ENCODE peak calls at places on chromosome 20, in five cellular contexts. One of them, this sample, is unnamed.

GRCh38 chr20:43096471-43096870 is 93.2 kb downstream of the PTPRT start:
- DNase-seq in CD8-positive, alpha-beta T cell: no peak
- DNase-seq in vagina: no peak
- DNase-seq in heart right ventricle: no peak
- DNase-seq in psoas muscle: no peak
- DNase-seq in this sample: no peak

GRCh38 chr20:48905322-48905647 is 16.2 kb upstream of the ARFGEF2 start:
- DNase-seq in CD8-positive, alpha-beta T cell: no peak
- DNase-seq in vagina: no peak
- DNase-seq in psoas muscle: no peak
- DNase-seq in heart right ventricle: no peak
- DNase-seq in this sample: no peak

GRCh38 chr20:57738484-57738883 is 28.7 kb upstream of the PMEPA1 start:
- DNase-seq in heart right ventricle: no peak
- DNase-seq in vagina: no peak
- DNase-seq in psoas muscle: peak; percentile 12
- DNase-seq in CD8-positive, alpha-beta T cell: no peak
- DNase-seq in this sample: no peak

GRCh38 chr20:51752343-51752951 is 15.7 kb downstream of the ATP9A start:
- DNase-seq in CD8-positive, alpha-beta T cell: no peak
- DNase-seq in psoas muscle: no peak
- DNase-seq in vagina: no peak
- DNase-seq in heart right ventricle: no peak
- DNase-seq in this sample: no peak

GRCh38 chr20:13526551-13526950 is 112.2 kb downstream of the TASP1 start:
- DNase-seq in psoas muscle: no peak
- DNase-seq in CD8-positive, alpha-beta T cell: no peak
- DNase-seq in heart right ventricle: no peak
- DNase-seq in vagina: no peak
- DNase-seq in this sample: no peak

GRCh38 chr20:45383131-45383530 is 5.0 kb upstream of the TP53TG5 start:
- DNase-seq in heart right ventricle: no peak
- DNase-seq in CD8-positive, alpha-beta T cell: no peak
- DNase-seq in vagina: no peak
- DNase-seq in psoas muscle: no peak
- DNase-seq in this sample: no peak

GRCh38 chr20:17014217-17014616 is 212.6 kb upstream of the PCSK2 start:
- DNase-seq in CD8-positive, alpha-beta T cell: no peak
- DNase-seq in heart right ventricle: no peak
- DNase-seq in psoas muscle: no peak
- DNase-seq in vagina: no peak
- DNase-seq in this sample: no peak

GRCh38 chr20:32600681-32601237 is 15.6 kb upstream of the NOL4L start:
- DNase-seq in psoas muscle: no peak
- DNase-seq in vagina: no peak
- DNase-seq in heart right ventricle: no peak
- DNase-seq in CD8-positive, alpha-beta T cell: no peak
- DNase-seq in this sample: no peak

GRCh38 chr20:18705906-18706305 is 107.7 kb upstream of the SCP2D1 start:
- DNase-seq in psoas muscle: no peak
- DNase-seq in heart right ventricle: no peak
- DNase-seq in vagina: no peak
- DNase-seq in CD8-positive, alpha-beta T cell: no peak
- DNase-seq in this sample: no peak

GRCh38 chr20:58871533-58872102 is 19.1 kb downstream of the GNAS start:
- DNase-seq in vagina: no peak
- DNase-seq in heart right ventricle: no peak
- DNase-seq in CD8-positive, alpha-beta T cell: no peak
- DNase-seq in psoas muscle: no peak
- DNase-seq in this sample: no peak

GRCh38 chr20:41334452-41335421 is 5.9 kb upstream of the LPIN3 start:
- DNase-seq in psoas muscle: no peak
- DNase-seq in vagina: no peak
- DNase-seq in CD8-positive, alpha-beta T cell: no peak
- DNase-seq in heart right ventricle: no peak
- DNase-seq in this sample: no peak

GRCh38 chr20:2756056-2756611 is 44.3 kb downstream of the CPXM1 start:
- DNase-seq in psoas muscle: no peak
- DNase-seq in vagina: peak; percentile 80
- DNase-seq in CD8-positive, alpha-beta T cell: no peak
- DNase-seq in heart right ventricle: no peak
- DNase-seq in this sample: no peak

GRCh38 chr20:45008521-45009049 is 42.3 kb downstream of the STK4 start:
- DNase-seq in heart right ventricle: no peak
- DNase-seq in psoas muscle: no peak
- DNase-seq in CD8-positive, alpha-beta T cell: no peak
- DNase-seq in vagina: no peak
- DNase-seq in this sample: no peak

GRCh38 chr20:58433759-58434158 is 44.7 kb downstream of the VAPB start:
- DNase-seq in heart right ventricle: no peak
- DNase-seq in vagina: no peak
- DNase-seq in CD8-positive, alpha-beta T cell: no peak
- DNase-seq in psoas muscle: no peak
- DNase-seq in this sample: no peak

GRCh38 chr20:41643504-41643938 is 25.3 kb upstream of the CHD6 start:
- DNase-seq in psoas muscle: no peak
- DNase-seq in heart right ventricle: no peak
- DNase-seq in vagina: no peak
- DNase-seq in CD8-positive, alpha-beta T cell: no peak
- DNase-seq in this sample: no peak

GRCh38 chr20:26216025-26216424 is 519.4 kb upstream of the ZNF337 start:
- DNase-seq in psoas muscle: no peak
- DNase-seq in heart right ventricle: no peak
- DNase-seq in CD8-positive, alpha-beta T cell: no peak
- DNase-seq in vagina: no peak
- DNase-seq in this sample: no peak

GRCh38 chr20:62501801-62502495 is 26.2 kb upstream of the GATA5 start:
- DNase-seq in psoas muscle: no peak
- DNase-seq in CD8-positive, alpha-beta T cell: peak; percentile 11
- DNase-seq in vagina: no peak
- DNase-seq in heart right ventricle: no peak
- DNase-seq in this sample: no peak

GRCh38 chr20:55375920-55376319 is 629.4 kb downstream of the CBLN4 start:
- DNase-seq in psoas muscle: no peak
- DNase-seq in heart right ventricle: no peak
- DNase-seq in CD8-positive, alpha-beta T cell: no peak
- DNase-seq in vagina: no peak
- DNase-seq in this sample: no peak

GRCh38 chr20:18052856-18053255 is 4.9 kb downstream of the OVOL2 start:
- DNase-seq in vagina: no peak
- DNase-seq in CD8-positive, alpha-beta T cell: no peak
- DNase-seq in heart right ventricle: no peak
- DNase-seq in psoas muscle: no peak
- DNase-seq in this sample: no peak

GRCh38 chr20:37095108-37095608 is 639 bp downstream of the RBL1 start:
- DNase-seq in CD8-positive, alpha-beta T cell: peak; percentile 17
- DNase-seq in psoas muscle: no peak
- DNase-seq in heart right ventricle: no peak
- DNase-seq in vagina: no peak
- DNase-seq in this sample: no peak

GRCh38 chr20:44730441-44730840 is 15.2 kb upstream of the KCNK15 start:
- DNase-seq in CD8-positive, alpha-beta T cell: no peak
- DNase-seq in psoas muscle: no peak
- DNase-seq in heart right ventricle: no peak
- DNase-seq in vagina: no peak
- DNase-seq in this sample: no peak

GRCh38 chr20:41466836-41467619 is 100.4 kb upstream of the EMILIN3 start:
- DNase-seq in psoas muscle: no peak
- DNase-seq in CD8-positive, alpha-beta T cell: no peak
- DNase-seq in vagina: no peak
- DNase-seq in heart right ventricle: no peak
- DNase-seq in this sample: no peak

GRCh38 chr20:34873583-34874093 is 982 bp upstream of the GGT7 start:
- DNase-seq in heart right ventricle: no peak
- DNase-seq in psoas muscle: no peak
- DNase-seq in CD8-positive, alpha-beta T cell: no peak
- DNase-seq in vagina: peak; percentile 37
- DNase-seq in this sample: no peak

GRCh38 chr20:34872604-34873224 is at the start of gene GGT7:
- DNase-seq in vagina: peak; percentile 87
- DNase-seq in CD8-positive, alpha-beta T cell: peak; percentile 87
- DNase-seq in heart right ventricle: peak; percentile 86
- DNase-seq in psoas muscle: peak; percentile 92
- DNase-seq in this sample: peak; percentile 61

GRCh38 chr20:34871320-34871926 is 1.2 kb downstream of the GGT7 start:
- DNase-seq in CD8-positive, alpha-beta T cell: no peak
- DNase-seq in psoas muscle: no peak
- DNase-seq in vagina: peak; percentile 82
- DNase-seq in heart right ventricle: no peak
- DNase-seq in this sample: no peak

GRCh38 chr20:34874094-34874654 is 1.5 kb upstream of the GGT7 start:
- DNase-seq in vagina: peak; percentile 89
- DNase-seq in psoas muscle: peak; percentile 82
- DNase-seq in CD8-positive, alpha-beta T cell: peak; percentile 21
- DNase-seq in heart right ventricle: peak; percentile 53
- DNase-seq in this sample: peak; percentile 72

GRCh38 chr20:34871966-34872603 is 571 bp downstream of the GGT7 start:
- DNase-seq in heart right ventricle: no peak
- DNase-seq in vagina: peak; percentile 82
- DNase-seq in psoas muscle: no peak
- DNase-seq in CD8-positive, alpha-beta T cell: no peak
- DNase-seq in this sample: no peak
- H3K4me1 ChIP-seq in heart right ventricle: peaks cover 20% of the 10 kb centered on the region
- H3K4me1 ChIP-seq in vagina: peaks cover 45% of the 10 kb centered on the region
- H3K4me1 ChIP-seq in psoas muscle: peaks cover 12% of the 10 kb centered on the region
- H3K4me1 ChIP-seq in CD8-positive, alpha-beta T cell: peaks cover 47% of the 10 kb centered on the region
- H3K4me1 ChIP-seq in this sample: peaks cover 3% of the 10 kb centered on the region

DNA sequence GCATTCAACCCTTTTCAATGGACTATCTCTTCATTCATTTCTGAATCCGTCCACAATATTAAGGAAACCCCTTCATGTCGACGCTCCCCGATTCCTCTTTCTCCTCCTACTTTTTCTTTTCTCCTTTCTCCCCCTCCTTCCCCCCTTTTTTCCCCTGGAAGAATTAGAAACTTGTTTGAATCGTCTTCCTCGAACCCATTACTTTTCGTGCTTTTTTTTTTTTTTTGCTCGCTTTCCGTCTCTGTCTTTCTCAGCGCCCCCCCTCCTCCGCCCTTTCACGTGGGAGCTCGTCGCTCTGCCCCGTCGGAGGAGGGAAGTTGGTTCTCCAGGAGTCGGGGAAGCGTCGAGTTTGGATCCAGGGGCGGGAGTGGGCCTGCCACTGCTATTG is 2.3 kb upstream of the NKX2-2 start:
- DNase-seq in vagina: no peak
- DNase-seq in heart right ventricle: no peak
- DNase-seq in CD8-positive, alpha-beta T cell: no peak
- DNase-seq in psoas muscle: no peak
- DNase-seq in this sample: no peak
- H3K4me3 ChIP-seq in vagina: no peak overlapping the region
- H3K4me3 ChIP-seq in heart right ventricle: no peak overlapping the region
- H3K4me3 ChIP-seq in CD8-positive, alpha-beta T cell: no peak overlapping the region
- H3K4me3 ChIP-seq in psoas muscle: no peak overlapping the region
- H3K4me3 ChIP-seq in this sample: no peak overlapping the region

DNA sequence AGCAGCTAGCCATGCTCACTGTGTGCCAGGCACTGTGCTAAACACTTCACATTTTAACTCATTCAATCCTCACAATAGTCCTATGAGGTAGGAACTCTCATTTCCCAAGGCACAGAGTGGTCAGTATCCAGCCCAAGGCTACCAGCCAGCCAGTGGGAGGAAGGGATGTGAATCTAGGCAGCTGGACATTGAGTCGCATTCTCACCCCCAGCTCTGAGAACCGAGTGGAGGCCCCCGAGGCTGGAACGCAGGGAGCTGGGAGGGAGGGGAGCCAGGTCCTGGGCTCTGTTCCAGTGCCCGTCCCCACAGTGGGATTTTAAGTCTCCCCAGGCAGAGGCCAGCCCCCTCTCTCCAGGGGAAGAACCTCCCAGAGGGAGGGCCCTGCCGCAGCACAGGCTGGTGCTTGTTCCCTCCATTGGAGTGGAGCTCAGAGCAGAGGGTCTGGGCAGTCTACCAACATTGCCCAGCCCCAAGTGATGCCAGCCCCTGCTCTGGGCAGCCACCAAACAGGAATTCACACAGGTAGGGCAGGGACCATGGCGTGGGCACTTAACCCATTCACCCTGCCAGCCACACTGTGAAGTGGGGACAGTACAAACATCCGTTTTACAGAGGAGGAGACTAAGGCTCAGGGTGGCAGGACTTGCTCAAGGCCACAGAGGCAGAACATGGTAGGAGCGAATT is 131.3 kb downstream of the CEBPB start:
- DNase-seq in vagina: no peak
- DNase-seq in CD8-positive, alpha-beta T cell: no peak
- DNase-seq in psoas muscle: no peak
- DNase-seq in heart right ventricle: no peak
- DNase-seq in this sample: no peak
- H3K27ac ChIP-seq in vagina: peak overlapping the region; percentile 96
- H3K27ac ChIP-seq in CD8-positive, alpha-beta T cell: no peak overlapping the region
- H3K27ac ChIP-seq in psoas muscle: peak overlapping the region; percentile 57
- H3K27ac ChIP-seq in heart right ventricle: peak overlapping the region; percentile 47
- H3K27ac ChIP-seq in this sample: no peak overlapping the region

GRCh38 chr20:47224857-47225256 is 131.6 kb downstream of the ZMYND8 start:
- DNase-seq in CD8-positive, alpha-beta T cell: no peak
- DNase-seq in heart right ventricle: no peak
- DNase-seq in psoas muscle: no peak
- DNase-seq in vagina: no peak
- DNase-seq in this sample: no peak

GRCh38 chr20:47225458-47225857 is 131.0 kb downstream of the ZMYND8 start:
- DNase-seq in psoas muscle: no peak
- DNase-seq in heart right ventricle: no peak
- DNase-seq in CD8-positive, alpha-beta T cell: no peak
- DNase-seq in vagina: no peak
- DNase-seq in this sample: no peak

GRCh38 chr20:47222728-47223127 is 133.8 kb downstream of the ZMYND8 start:
- DNase-seq in psoas muscle: no peak
- DNase-seq in heart right ventricle: no peak
- DNase-seq in vagina: no peak
- DNase-seq in CD8-positive, alpha-beta T cell: no peak
- DNase-seq in this sample: no peak

GRCh38 chr20:47224300-47224791 is 132.2 kb downstream of the ZMYND8 start:
- DNase-seq in vagina: no peak
- DNase-seq in CD8-positive, alpha-beta T cell: no peak
- DNase-seq in psoas muscle: peak; percentile 47
- DNase-seq in heart right ventricle: no peak
- DNase-seq in this sample: no peak

DNA sequence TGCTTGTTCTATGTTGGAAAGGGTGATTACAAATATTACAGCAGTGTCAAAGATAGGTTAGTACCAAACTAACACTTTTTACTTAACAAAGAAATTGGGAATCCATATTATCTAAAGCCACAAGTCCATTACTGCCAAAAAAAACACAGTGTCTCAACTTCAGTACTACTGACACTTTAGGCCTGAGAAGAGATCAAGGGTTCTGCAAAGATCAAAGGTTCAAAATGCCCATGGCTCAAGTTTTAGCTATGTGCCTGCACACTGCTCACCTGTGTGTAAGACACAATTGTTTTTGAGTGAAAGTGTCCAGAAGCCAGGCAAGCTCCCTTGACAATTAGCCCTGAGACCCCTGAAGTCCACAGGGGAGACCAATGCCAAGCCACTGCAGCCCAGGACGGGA is 132.6 kb downstream of the ZMYND8 start:
- DNase-seq in psoas muscle: no peak
- DNase-seq in heart right ventricle: no peak
- DNase-seq in vagina: no peak
- DNase-seq in CD8-positive, alpha-beta T cell: no peak
- DNase-seq in this sample: no peak
- H3K4me1 ChIP-seq in psoas muscle: no peaks in the 10 kb centered on the region
- H3K4me1 ChIP-seq in heart right ventricle: no peaks in the 10 kb centered on the region
- H3K4me1 ChIP-seq in vagina: no peaks in the 10 kb centered on the region
- H3K4me1 ChIP-seq in CD8-positive, alpha-beta T cell: no peaks in the 10 kb centered on the region
- H3K4me1 ChIP-seq in this sample: no peaks in the 10 kb centered on the region

GRCh38 chr20:64049887-64050260 is 435 bp upstream of the SOX18 start:
- DNase-seq in psoas muscle: no peak
- DNase-seq in CD8-positive, alpha-beta T cell: no peak
- DNase-seq in heart right ventricle: peak; percentile 50
- DNase-seq in vagina: no peak
- DNase-seq in this sample: no peak
- H3K4me3 ChIP-seq in psoas muscle: peak overlapping the region; percentile 57
- H3K4me3 ChIP-seq in CD8-positive, alpha-beta T cell: no peak overlapping the region
- H3K4me3 ChIP-seq in heart right ventricle: peak overlapping the region; percentile 52
- H3K4me3 ChIP-seq in vagina: peak overlapping the region; percentile 28
- H3K4me3 ChIP-seq in this sample: no peak overlapping the region

This sample was measured in iPS DF 6.9.